ENCODE peak calls at places on chromosomes 13 and 19, in five cellular contexts. U, H, D, Y and J are unnamed samples. For H3K4me1, the result is how much of the 10 kb centered on the place peaks cover.

GRCh38 chr19:30739394-30739793 is 367.2 kb downstream of the ZNF536 start:
- DNase-seq in U (no peak), H (no peak), D (no peak), Y (peak), J (no peak)

GRCh38 chr13:24185591-24186232 is 25.2 kb downstream of the SPATA13 start:
- DNase-seq in U (no peak), H (no peak), D (no peak), Y (no peak), J (no peak)

GRCh38 chr13:26051231-26052135 is at the start of gene SHISA2:
- DNase-seq in U (peak), H (peak), D (no peak), Y (peak), J (peak)

GRCh38 chr13:30673669-30674521 is 56.2 kb downstream of the USPL1 start:
- DNase-seq in U (peak), H (peak), D (peak), Y (peak), J (peak)

GRCh38 chr19:7618366-7618765 is 11.0 kb downstream of the XAB2 start:
- DNase-seq in U (no peak), H (peak), D (no peak), Y (peak), J (no peak)

GRCh38 chr19:56119585-56119978 is 1.5 kb downstream of the ZNF787 start:
- DNase-seq in U (no peak), H (peak), D (no peak), Y (peak), J (no peak)

GRCh38 chr13:103878891-103879605 is 812.8 kb upstream of the SLC10A2 start:
- DNase-seq in U (no peak), H (no peak), D (no peak), Y (no peak), J (no peak)

GRCh38 chr19:33988601-33989000 is 183.7 kb upstream of the LSM14A start:
- DNase-seq in U (no peak), H (no peak), D (no peak), Y (no peak), J (peak)

GRCh38 chr13:37386276-37386675 is 212.3 kb downstream of the POSTN start:
- DNase-seq in U (no peak), H (no peak), D (no peak), Y (no peak), J (no peak)

GRCh38 chr13:23615677-23616076 is 45.5 kb downstream of the TNFRSF19 start:
- DNase-seq in U (no peak), H (no peak), D (no peak), Y (no peak), J (no peak)

GRCh38 chr13:98535501-98536357 is 41.2 kb downstream of the STK24 start:
- DNase-seq in U (no peak), H (peak), D (no peak), Y (no peak), J (no peak)

GRCh38 chr19:54162241-54162805 is 2.8 kb upstream of the LENG1 start:
- DNase-seq in U (peak), H (peak), D (peak), Y (peak), J (peak)

GRCh38 chr19:35211545-35212230 is 16.9 kb downstream of the FAM187B start:
- DNase-seq in U (peak), H (no peak), D (no peak), Y (no peak), J (no peak)

GRCh38 chr13:46612258-46612657 is 59.3 kb downstream of the LRCH1 start:
- DNase-seq in U (no peak), H (no peak), D (no peak), Y (no peak), J (no peak)

GRCh38 chr19:7742575-7742974 is 4.8 kb downstream of the CD209 start:
- DNase-seq in U (no peak), H (no peak), D (no peak), Y (no peak), J (no peak)

GRCh38 chr13:47546265-47546962 is 454.7 kb downstream of the SUCLA2 start:
- DNase-seq in U (no peak), H (no peak), D (no peak), Y (no peak), J (no peak)

GRCh38 chr13:25415196-25415595 is 43.4 kb downstream of the ATP8A2 start:
- DNase-seq in U (no peak), H (no peak), D (no peak), Y (no peak), J (no peak)

GRCh38 chr13:29923554-29924481 is 73.4 kb upstream of the UBL3 start:
- DNase-seq in U (no peak), H (peak), D (peak), Y (peak), J (peak)

GRCh38 chr19:29576761-29577661 is 29.1 kb upstream of the POP4 start:
- DNase-seq in U (no peak), H (no peak), D (no peak), Y (no peak), J (no peak)

GRCh38 chr19:45470147-45471081 is 2.6 kb downstream of the FOSB start:
- DNase-seq in U (no peak), H (peak), D (no peak), Y (no peak), J (no peak)

GRCh38 chr13:51645154-51645650 is 60.9 kb downstream of the WDFY2 start:
- DNase-seq in U (no peak), H (no peak), D (no peak), Y (no peak), J (peak)

GRCh38 chr13:69474286-69474685 is 633.3 kb upstream of the ATXN8OS start:
- DNase-seq in U (no peak), H (peak), D (no peak), Y (no peak), J (no peak)

GRCh38 chr13:79782541-79783216 is 301.7 kb downstream of the NDFIP2 start:
- DNase-seq in U (no peak), H (no peak), D (no peak), Y (peak), J (peak)

GRCh38 chr13:79781829-79782540 is 301.0 kb downstream of the NDFIP2 start:
- DNase-seq in U (no peak), H (no peak), D (no peak), Y (no peak), J (no peak)

GRCh38 chr13:79779761-79780160 is 298.8 kb downstream of the NDFIP2 start:
- DNase-seq in U (no peak), H (peak), D (no peak), Y (no peak), J (no peak)

GRCh38 chr13:79779061-79779460 is 298.1 kb downstream of the NDFIP2 start:
- DNase-seq in U (no peak), H (no peak), D (no peak), Y (no peak), J (no peak)

GRCh38 chr13:79780240-79780639 is 299.3 kb downstream of the NDFIP2 start:
- DNase-seq in U (peak), H (no peak), D (no peak), Y (no peak), J (no peak)
- H2AFZ ChIP-seq in U (peak), H (no peak), D (no peak), Y (no peak), J (no peak)

DNA sequence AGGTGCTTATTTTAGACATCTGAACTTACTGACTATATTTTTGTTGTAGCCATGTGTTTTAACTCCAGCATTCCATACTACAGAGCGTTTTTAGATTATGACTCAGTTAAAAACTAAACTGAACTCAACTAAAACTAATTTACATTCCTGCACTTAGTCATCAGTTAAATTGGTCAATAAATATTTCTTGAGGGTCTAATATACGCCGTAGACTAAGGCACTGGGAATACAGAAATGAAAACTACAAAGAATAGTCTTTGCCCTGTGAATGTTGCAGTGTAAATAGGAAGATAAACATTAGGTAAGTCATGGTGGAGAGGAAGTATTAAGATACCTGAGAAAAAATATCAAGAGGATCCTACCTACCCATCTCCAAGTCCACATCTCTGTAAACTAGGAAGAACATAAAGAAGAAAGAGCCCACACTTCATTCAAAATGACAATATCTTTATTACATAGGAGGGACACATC is 52.7 kb downstream of the MBNL2 start:
- DNase-seq in U (no peak), H (peak), D (no peak), Y (no peak), J (no peak)
- TF ChIP-seq EZH2phosphoT487 in U (no peak), H (no peak), D (no peak), Y (no peak), J (no peak)

GRCh38 chr19:16611121-16611520 is 16.9 kb downstream of the MED26 start:
- DNase-seq in U (no peak), H (no peak), D (no peak), Y (no peak), J (no peak)
- H3K4me1 ChIP-seq in U (under half), H (under half), D (under half), Y (under half), J (under half)

GRCh38 chr13:83884141-83884540 is 1.9 kb upstream of the SLITRK1 start:
- DNase-seq in U (no peak), H (no peak), D (no peak), Y (no peak), J (no peak)

GRCh38 chr13:83881917-83882625 is at the start of gene SLITRK1:
- DNase-seq in U (no peak), H (no peak), D (no peak), Y (peak), J (peak)

GRCh38 chr13:83882626-83882959 is 319 bp upstream of the SLITRK1 start:
- DNase-seq in U (no peak), H (no peak), D (no peak), Y (no peak), J (no peak)

GRCh38 chr13:83881031-83881727 is 1.1 kb downstream of the SLITRK1 start:
- DNase-seq in U (no peak), H (no peak), D (no peak), Y (no peak), J (peak)

GRCh38 chr13:83883061-83883523 is 818 bp upstream of the SLITRK1 start:
- DNase-seq in U (no peak), H (no peak), D (no peak), Y (no peak), J (peak)
- H2AFZ ChIP-seq in U (no peak), H (peak), D (no peak), Y (no peak), J (peak)

DNA sequence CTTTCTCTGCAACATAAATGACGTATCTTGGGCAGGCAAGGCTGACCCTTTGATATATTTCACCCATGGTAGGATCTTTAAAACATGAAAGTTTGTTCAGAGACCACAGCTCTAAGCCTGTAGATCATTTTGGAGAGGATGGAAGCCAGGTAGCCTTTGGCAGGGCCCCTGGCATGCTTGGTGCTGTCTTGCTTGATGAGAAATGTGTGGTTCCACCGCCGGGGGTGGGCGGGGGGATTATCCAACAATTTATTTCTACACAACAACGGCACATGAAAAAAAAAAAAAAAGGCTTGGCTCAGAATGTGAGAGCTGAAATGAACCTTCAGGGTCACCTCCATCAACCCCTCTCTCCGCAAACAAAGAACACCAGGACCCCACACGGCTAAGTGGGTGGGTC is 112.9 kb upstream of the MBNL2 start:
- DNase-seq in U (no peak), H (no peak), D (no peak), Y (no peak), J (no peak)
- TF ChIP-seq EZH2phosphoT487 in U (no peak), H (no peak), D (no peak), Y (no peak), J (no peak)

GRCh38 chr13:100665403-100665802 is 9.2 kb downstream of the TMTC4 start:
- DNase-seq in U (no peak), H (no peak), D (no peak), Y (no peak), J (no peak)

GRCh38 chr13:100664171-100664900 is 10.3 kb downstream of the TMTC4 start:
- DNase-seq in U (no peak), H (no peak), D (no peak), Y (no peak), J (no peak)

GRCh38 chr13:100667894-100668293 is 6.7 kb downstream of the TMTC4 start:
- DNase-seq in U (no peak), H (no peak), D (no peak), Y (no peak), J (no peak)

GRCh38 chr13:100668408-100668807 is 6.2 kb downstream of the TMTC4 start:
- DNase-seq in U (no peak), H (peak), D (no peak), Y (no peak), J (no peak)

GRCh38 chr13:100666124-100666523 is 8.5 kb downstream of the TMTC4 start:
- DNase-seq in U (no peak), H (no peak), D (no peak), Y (peak), J (no peak)
- H3K4me1 ChIP-seq in U (under half), H (under half), D (under half), Y (under half), J (under half)

GRCh38 chr19:48637948-48638830 is 1.0 kb upstream of the DBP start:
- DNase-seq in U (peak), H (peak), D (peak), Y (peak), J (peak)

GRCh38 chr19:48639483-48640375 is 2.5 kb upstream of the DBP start:
- DNase-seq in U (no peak), H (no peak), D (no peak), Y (no peak), J (peak)

GRCh38 chr19:48636859-48637448 is at the start of gene DBP:
- DNase-seq in U (no peak), H (peak), D (no peak), Y (peak), J (peak)

GRCh38 chr19:48637449-48637947 is 319 bp upstream of the DBP start:
- DNase-seq in U (peak), H (peak), D (peak), Y (peak), J (peak)

DNA sequence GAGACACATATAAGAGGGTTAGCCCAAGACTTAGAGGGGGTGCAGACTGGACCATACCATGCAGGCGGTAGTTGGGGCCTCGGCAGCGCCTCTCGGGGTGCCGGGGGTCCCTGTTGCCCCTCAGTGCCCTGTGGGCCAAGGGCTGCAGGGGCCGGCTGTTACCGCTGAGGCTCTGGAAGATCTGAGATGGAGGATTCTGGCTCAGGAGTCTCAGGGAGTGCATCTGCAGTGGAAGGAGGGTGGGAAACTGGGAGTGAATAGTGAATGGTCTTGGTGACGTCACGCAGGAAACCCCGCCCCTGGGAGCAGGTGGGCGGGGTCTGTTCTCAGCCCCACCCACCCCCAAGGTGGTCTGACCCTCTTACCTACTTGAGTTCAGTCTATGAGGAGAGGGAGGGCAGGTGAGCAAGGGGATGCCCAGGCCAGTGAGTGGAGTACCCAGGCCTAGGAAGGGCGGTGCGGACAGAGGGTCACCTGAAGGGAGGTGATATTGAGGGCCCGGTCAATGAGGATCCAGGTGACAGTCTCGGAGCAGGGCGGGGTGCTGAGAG is 1.7 kb upstream of the DBP start:
- DNase-seq in U (no peak), H (no peak), D (no peak), Y (peak), J (peak)
- H2AFZ ChIP-seq in U (peak), H (no peak), D (no peak), Y (no peak), J (no peak)

DNA sequence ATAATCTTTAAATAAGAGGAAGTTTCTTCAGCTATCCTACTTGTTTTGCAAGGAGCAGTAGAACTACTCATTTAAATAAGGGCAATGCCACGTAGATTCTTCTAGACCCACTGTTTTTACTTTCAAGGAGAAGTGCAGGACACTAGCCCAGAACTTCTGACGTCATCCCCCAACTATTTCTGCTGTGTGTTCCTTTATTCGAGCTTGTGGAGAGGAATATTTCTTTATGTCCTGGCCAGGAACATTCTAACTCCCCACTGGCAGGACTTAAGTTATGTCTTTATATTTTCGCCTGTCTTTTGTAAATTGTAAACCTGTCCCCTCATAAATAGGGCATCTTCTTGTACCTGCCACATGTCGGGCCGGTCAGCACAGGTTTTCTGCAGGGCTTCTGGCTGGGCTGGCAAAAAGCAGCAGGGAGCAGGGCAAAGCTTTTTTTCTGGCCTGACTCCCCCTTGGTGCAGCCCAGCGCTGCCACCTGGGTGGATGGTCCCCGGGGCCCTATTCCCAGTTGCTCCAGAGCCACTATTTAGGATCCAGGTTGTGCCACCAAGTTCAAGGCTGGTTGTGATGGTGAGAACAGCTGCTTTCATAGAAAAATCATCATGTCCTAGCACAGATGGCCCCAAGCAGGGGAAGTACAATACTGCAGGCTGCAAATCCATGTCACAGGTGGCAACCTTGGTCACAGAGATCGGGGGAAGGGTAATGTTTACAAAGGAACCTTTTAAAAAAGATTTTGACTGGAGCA is 1.8 kb downstream of the MBNL2 start:
- DNase-seq in U (peak), H (peak), D (peak), Y (no peak), J (peak)
- TF ChIP-seq EZH2phosphoT487 in U (no peak), H (no peak), D (no peak), Y (no peak), J (no peak)

GRCh38 chr13:33277946-33278345 is 7.6 kb downstream of the STARD13 start:
- DNase-seq in U (no peak), H (no peak), D (no peak), Y (no peak), J (no peak)

GRCh38 chr13:33275916-33276315 is 9.6 kb downstream of the STARD13 start:
- DNase-seq in U (no peak), H (no peak), D (no peak), Y (no peak), J (no peak)

GRCh38 chr13:33274264-33274663 is 11.3 kb downstream of the STARD13 start:
- DNase-seq in U (no peak), H (peak), D (no peak), Y (no peak), J (no peak)

GRCh38 chr13:33277351-33277750 is 8.2 kb downstream of the STARD13 start:
- DNase-seq in U (no peak), H (no peak), D (no peak), Y (no peak), J (no peak)

GRCh38 chr13:33276581-33276980 is 9.0 kb downstream of the STARD13 start:
- DNase-seq in U (no peak), H (no peak), D (no peak), Y (no peak), J (peak)
- H3K4me1 ChIP-seq in U (under half), H (half or more), D (under half), Y (half or more), J (under half)

GRCh38 chr13:111007209-111007608 is 92.3 kb upstream of the ANKRD10 start:
- DNase-seq in U (no peak), H (no peak), D (no peak), Y (no peak), J (no peak)
- H2AFZ ChIP-seq in U (no peak), H (no peak), D (peak), Y (no peak), J (peak)